ENCODE peak calls at places on chromosomes 7 and 10, in five cellular contexts. P is neuronal stem cell, D is IMR-90, L is H9, B is H1. W is an unnamed sample.

GRCh38 chr10:5829267-5829666 is 16.0 kb upstream of the GDI2 start:
- DNase-seq in P (no peak), B (no peak), D (no peak), L (no peak), W (no peak)

GRCh38 chr7:29189743-29190201 is 4.8 kb upstream of the CHN2 start:
- DNase-seq in B (peak; percentile 94), L (peak; percentile 99), P (peak; percentile 61), D (no peak), W (peak; percentile 97)

GRCh38 chr10:122154733-122155366 is 116.2 kb upstream of the BTBD16 start:
- DNase-seq in D (peak; percentile 83), P (no peak), L (peak; percentile 75), B (no peak), W (peak; percentile 72)

GRCh38 chr7:88638583-88638982 is 120.9 kb upstream of the ZNF804B start:
- DNase-seq in B (no peak), L (no peak), P (no peak), D (no peak), W (no peak)

GRCh38 chr7:128833939-128834310 is 3.7 kb downstream of the FLNC start:
- DNase-seq in D (no peak), P (no peak), L (no peak), B (no peak), W (peak; percentile 57)

GRCh38 chr10:116747325-116747724 is 5.0 kb upstream of the HSPA12A start:
- DNase-seq in B (no peak), L (no peak), P (no peak), D (no peak), W (no peak)

GRCh38 chr10:97320480-97321031 is 1.5 kb downstream of the FRAT1 start:
- DNase-seq in D (no peak), L (peak; percentile 34), B (no peak), P (no peak), W (no peak)

GRCh38 chr10:23693398-23693797 is 254.5 kb downstream of the OTUD1 start:
- DNase-seq in P (no peak), B (no peak), L (peak; percentile 76), D (no peak), W (peak; percentile 65)

GRCh38 chr10:33071857-33072256 is 113.8 kb upstream of the ITGB1 start:
- DNase-seq in P (no peak), D (no peak), L (no peak), B (peak; percentile 27), W (peak; percentile 92)

GRCh38 chr7:114663502-114663901 is 248.9 kb downstream of the FOXP2 start:
- DNase-seq in L (no peak), B (no peak), P (peak; percentile 14), D (peak; percentile 34), W (peak; percentile 59)

GRCh38 chr10:22665329-22665728 is 49.0 kb downstream of the PIP4K2A start:
- DNase-seq in P (no peak), B (no peak), D (no peak), L (no peak), W (no peak)

GRCh38 chr10:122044045-122044661 is 55.2 kb downstream of the TACC2 start:
- DNase-seq in D (peak; percentile 49), L (no peak), P (peak; percentile 50), B (no peak), W (peak; percentile 49)

GRCh38 chr10:35765039-35765662 is 123.1 kb upstream of the FZD8 start:
- DNase-seq in B (no peak), D (no peak), P (no peak), L (peak; percentile 65), W (peak; percentile 60)

GRCh38 chr7:30363778-30364563 is 79.6 kb downstream of the ZNRF2 start:
- DNase-seq in L (no peak), D (no peak), P (no peak), B (no peak), W (no peak)

GRCh38 chr7:22582860-22583640 is 83.1 kb upstream of the STEAP1B start:
- DNase-seq in P (no peak), L (peak; percentile 78), B (no peak), D (peak; percentile 89), W (peak; percentile 98)

GRCh38 chr7:44257618-44258422 is 57.0 kb downstream of the YKT6 start:
- DNase-seq in B (no peak), L (no peak), P (no peak), D (peak; percentile 89), W (peak; percentile 52)

GRCh38 chr10:101780818-101781654 is 2.2 kb downstream of the NPM3 start:
- DNase-seq in L (peak; percentile 80), D (peak; percentile 64), P (peak; percentile 80), B (no peak), W (peak; percentile 95)

GRCh38 chr10:132319853-132320669 is 11.9 kb upstream of the LRRC27 start:
- DNase-seq in L (no peak), D (peak; percentile 92), B (no peak), P (no peak), W (no peak)

GRCh38 chr10:94027197-94027596 is 33.5 kb downstream of the PLCE1 start:
- DNase-seq in L (no peak), B (no peak), P (no peak), D (peak; percentile 33), W (no peak)

GRCh38 chr7:23206511-23206867 is 24.6 kb downstream of the NUP42 start:
- DNase-seq in L (no peak), B (no peak), D (no peak), P (no peak), W (no peak)

GRCh38 chr7:157575181-157575580 is 238.4 kb downstream of the DNAJB6 start:
- DNase-seq in P (no peak), D (no peak), B (no peak), L (no peak), W (no peak)

GRCh38 chr7:137882261-137882668 is 35.5 kb upstream of the DGKI start:
- DNase-seq in B (no peak), P (no peak), D (peak; percentile 100), L (no peak), W (peak; percentile 79)

DNA sequence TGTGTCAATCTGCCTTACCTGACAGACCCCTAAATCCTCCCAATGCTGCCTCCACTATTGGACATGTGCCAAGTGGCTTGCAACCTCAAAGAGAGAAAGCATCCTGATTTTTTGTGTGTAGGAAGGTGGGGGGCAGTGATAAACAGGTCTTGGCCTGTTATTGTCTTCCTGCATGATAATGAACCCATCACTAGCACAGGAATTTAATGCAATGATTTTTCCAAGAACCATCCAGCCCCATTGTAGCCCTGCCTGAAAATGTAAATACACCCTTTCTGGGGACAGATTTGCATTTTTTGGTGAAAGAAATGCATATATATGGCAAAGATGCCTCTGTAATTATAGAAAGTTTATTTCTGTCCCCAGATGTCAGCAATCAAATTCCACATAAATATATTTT is 850.3 kb downstream of the LRMDA start:
- DNase-seq in B (no peak), P (no peak), L (no peak), D (no peak), W (no peak)
- H2AK5ac ChIP-seq in B (no peak overlapping the region), P (no peak overlapping the region), L (no peak overlapping the region), D (no peak overlapping the region), W (no peak overlapping the region)

GRCh38 chr10:100767428-100767779 is 22.0 kb downstream of the PAX2 start:
- DNase-seq in D (no peak), L (no peak), P (no peak), B (no peak), W (no peak)

GRCh38 chr10:100769481-100769880 is 24.1 kb downstream of the PAX2 start:
- DNase-seq in P (no peak), D (no peak), B (no peak), L (no peak), W (no peak)

GRCh38 chr10:100763043-100763747 is 17.8 kb downstream of the PAX2 start:
- DNase-seq in B (no peak), D (no peak), P (no peak), L (no peak), W (no peak)

GRCh38 chr10:100761191-100761590 is 15.8 kb downstream of the PAX2 start:
- DNase-seq in B (no peak), P (no peak), D (no peak), L (no peak), W (no peak)

DNA sequence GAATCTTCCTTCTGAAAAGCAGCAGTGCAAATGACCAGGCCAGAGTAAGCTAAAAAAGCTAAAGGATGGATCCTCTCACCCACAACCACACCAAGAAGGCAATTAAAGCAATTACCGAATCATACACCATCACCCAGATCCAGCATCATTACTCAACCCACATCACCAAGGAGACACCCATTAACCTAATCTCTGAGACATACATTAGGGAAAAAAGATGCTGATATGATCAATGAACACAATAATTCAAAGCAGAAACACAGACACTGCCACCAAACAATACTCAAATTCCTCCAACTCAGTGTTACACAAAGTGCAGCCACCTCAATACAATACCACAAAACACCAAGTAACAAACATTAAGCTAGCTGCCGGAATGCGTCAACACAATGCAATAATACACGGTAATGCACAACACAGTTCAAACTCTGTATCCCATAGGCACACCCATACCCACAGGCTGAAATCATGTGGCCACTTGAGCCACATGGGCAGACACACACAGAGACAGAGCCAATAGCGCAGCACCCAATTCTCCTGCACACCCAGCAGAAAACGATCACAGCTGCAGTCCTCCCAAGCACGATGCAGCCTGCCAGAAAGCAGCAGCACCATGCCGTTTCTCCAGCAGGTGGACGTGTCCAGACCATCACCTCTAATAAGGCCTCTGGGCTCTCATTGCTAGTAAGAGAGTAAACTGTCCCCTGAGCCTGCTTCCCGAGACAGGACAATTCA is 21.5 kb downstream of the PAX2 start:
- DNase-seq in P (no peak), B (no peak), L (peak; percentile 59), D (no peak), W (peak; percentile 31)
- H3K23ac ChIP-seq in P (no peak overlapping the region), B (no peak overlapping the region), L (no peak overlapping the region), D (no peak overlapping the region), W (no peak overlapping the region)

GRCh38 chr10:113126506-113127192 is 176.6 kb downstream of the TCF7L2 start:
- DNase-seq in L (peak; percentile 70), D (peak; percentile 76), B (no peak), P (peak; percentile 89), W (peak; percentile 86)
- H2BK120ac ChIP-seq in L (no peak overlapping the region), D (no peak overlapping the region), B (no peak overlapping the region), P (no peak overlapping the region), W (peak overlapping the region; percentile 21)

GRCh38 chr7:130364446-130364845 is 15.8 kb upstream of the CPA1 start:
- DNase-seq in P (no peak), B (no peak), D (no peak), L (no peak), W (no peak)
- H2AK5ac ChIP-seq in P (peak overlapping the region; percentile 0), B (no peak overlapping the region), D (peak overlapping the region; percentile 95), L (no peak overlapping the region), W (no peak overlapping the region)

GRCh38 chr10:60122190-60122589 is 215.8 kb upstream of the CCDC6 start:
- DNase-seq in L (no peak), D (no peak), P (no peak), B (no peak), W (no peak)
- H3K23ac ChIP-seq in L (no peak overlapping the region), D (no peak overlapping the region), P (no peak overlapping the region), B (no peak overlapping the region), W (no peak overlapping the region)

GRCh38 chr10:123496336-123496735 is 169.8 kb upstream of the GPR26 start:
- DNase-seq in D (no peak), P (no peak), L (no peak), B (no peak), W (no peak)

GRCh38 chr10:123496996-123497660 is 169.0 kb upstream of the GPR26 start:
- DNase-seq in P (no peak), B (no peak), D (no peak), L (no peak), W (peak; percentile 71)

GRCh38 chr10:123488436-123488835 is 177.7 kb upstream of the GPR26 start:
- DNase-seq in P (peak; percentile 47), B (no peak), L (no peak), D (no peak), W (peak; percentile 23)

GRCh38 chr10:123494409-123494808 is 171.7 kb upstream of the GPR26 start:
- DNase-seq in L (no peak), P (no peak), B (no peak), D (no peak), W (no peak)

GRCh38 chr10:123491692-123492415 is 174.3 kb upstream of the GPR26 start:
- DNase-seq in P (no peak), D (no peak), B (no peak), L (no peak), W (no peak)
- H2BK120ac ChIP-seq in P (no peak overlapping the region), D (no peak overlapping the region), B (no peak overlapping the region), L (no peak overlapping the region), W (no peak overlapping the region)

W was measured in mesendoderm.